ENCODE peak calls at places on chromosomes 3 and 15, in nine cellular contexts. C is ascending aorta; X is suprapubic skin; D is CD8-positive, alpha-beta T cell; T is lower lobe of right lung; R is heart right ventricle; B is effector memory CD4-positive, alpha-beta T cell; U is cardiac muscle cell; Y is right atrium auricular region. I is an unnamed sample. For H3K4me1, the result is how much of the 10 kb centered on the place peaks cover.

GRCh38 chr3:10707089-10707983 is 108.7 kb upstream of the SLC6A11 start:
- DNase-seq in C (no peak), X (no peak), D (no peak), T (no peak), R (no peak), B (no peak), U (peak), Y (no peak), I (no peak)

GRCh38 chr3:21273256-21273999 is 477.6 kb downstream of the ZNF385D start:
- DNase-seq in C (no peak), X (no peak), D (no peak), T (no peak), R (no peak), B (no peak), U (no peak), Y (no peak), I (no peak)

GRCh38 chr3:45343947-45344346 is 44.4 kb upstream of the LARS2 start:
- DNase-seq in C (no peak), X (no peak), D (no peak), T (no peak), R (no peak), B (no peak), U (no peak), Y (no peak), I (no peak)

GRCh38 chr15:36361351-36361870 is 218.0 kb upstream of the CDIN1 start:
- DNase-seq in C (no peak), X (no peak), D (no peak), T (no peak), R (no peak), B (no peak), U (no peak), Y (no peak), I (no peak)

GRCh38 chr3:173660645-173661299 is 263.2 kb downstream of the NLGN1 start:
- DNase-seq in C (no peak), X (no peak), D (no peak), T (no peak), R (no peak), B (no peak), U (no peak), Y (no peak), I (no peak)

GRCh38 chr3:58386966-58387365 is 46.7 kb downstream of the PDHB start:
- DNase-seq in C (no peak), X (no peak), D (no peak), T (no peak), R (peak), B (no peak), U (peak), Y (peak), I (no peak)

GRCh38 chr15:95760508-95760907 is 570.0 kb upstream of the NR2F2 start:
- DNase-seq in C (no peak), X (no peak), D (no peak), T (no peak), R (no peak), B (no peak), U (peak), Y (no peak), I (no peak)

GRCh38 chr3:193872265-193872753 is 263.6 kb upstream of the HES1 start:
- DNase-seq in C (peak), X (no peak), D (no peak), T (no peak), R (no peak), B (no peak), U (no peak), Y (no peak), I (no peak)

GRCh38 chr15:45402955-45403892 is 24.9 kb upstream of the GATM start:
- DNase-seq in C (peak), X (peak), D (peak), T (peak), R (peak), B (no peak), U (peak), Y (no peak), I (peak)

GRCh38 chr15:20351448-20351961 is 190.1 kb downstream of the GOLGA6L6 start:
- DNase-seq in C (no peak), X (peak), D (peak), T (peak), R (no peak), B (no peak), U (no peak), Y (no peak), I (peak)

GRCh38 chr3:139564290-139564861 is 24.8 kb upstream of the RBP1 start:
- DNase-seq in C (no peak), X (no peak), D (no peak), T (no peak), R (no peak), B (no peak), U (peak), Y (no peak), I (no peak)

GRCh38 chr3:66413151-66413751 is 87.6 kb downstream of the LRIG1 start:
- DNase-seq in C (peak), X (no peak), D (no peak), T (no peak), R (no peak), B (no peak), U (no peak), Y (no peak), I (no peak)

GRCh38 chr15:49558924-49559323 is 61.7 kb downstream of the FAM227B start:
- DNase-seq in C (no peak), X (no peak), D (no peak), T (no peak), R (no peak), B (no peak), U (no peak), Y (no peak), I (no peak)

GRCh38 chr15:99452010-99452409 is 113.8 kb upstream of the MEF2A start:
- DNase-seq in C (peak), X (no peak), D (peak), T (no peak), R (peak), B (no peak), U (no peak), Y (peak), I (peak)

GRCh38 chr15:31442203-31443090 is 115.8 kb downstream of the KLF13 start:
- DNase-seq in C (no peak), X (peak), D (no peak), T (no peak), R (no peak), B (no peak), U (no peak), Y (no peak), I (no peak)

GRCh38 chr15:31606942-31607497 is 280.4 kb downstream of the KLF13 start:
- DNase-seq in C (no peak), X (no peak), D (no peak), T (no peak), R (no peak), B (no peak), U (peak), Y (no peak), I (no peak)

DNA sequence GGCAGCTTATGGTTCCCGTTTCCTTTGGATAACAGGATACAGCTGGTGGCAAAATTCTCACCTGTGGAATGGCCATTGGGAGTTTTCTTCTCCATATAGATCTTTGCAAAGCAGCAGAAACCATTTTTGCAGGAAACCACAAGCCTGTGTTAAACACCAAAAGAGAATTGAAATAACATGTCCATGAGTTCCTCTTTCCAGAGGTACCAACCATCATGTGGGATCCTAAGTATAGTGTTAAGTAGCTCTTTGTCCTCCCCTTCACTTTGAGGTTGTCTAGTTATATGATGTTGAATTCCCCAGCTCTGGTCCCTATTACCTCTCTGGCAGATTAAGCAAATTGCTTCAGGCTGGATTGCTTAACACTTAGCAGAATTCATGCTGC is 94.9 kb downstream of the AKAP13 start:
- DNase-seq in C (no peak), X (no peak), D (no peak), T (no peak), R (no peak), B (no peak), U (no peak), Y (no peak), I (no peak)
- H3K4me3 ChIP-seq in C (no peak), X (no peak), D (no peak), T (no peak), R (no peak), B (no peak), U (no peak), Y (no peak), I (no peak)

DNA sequence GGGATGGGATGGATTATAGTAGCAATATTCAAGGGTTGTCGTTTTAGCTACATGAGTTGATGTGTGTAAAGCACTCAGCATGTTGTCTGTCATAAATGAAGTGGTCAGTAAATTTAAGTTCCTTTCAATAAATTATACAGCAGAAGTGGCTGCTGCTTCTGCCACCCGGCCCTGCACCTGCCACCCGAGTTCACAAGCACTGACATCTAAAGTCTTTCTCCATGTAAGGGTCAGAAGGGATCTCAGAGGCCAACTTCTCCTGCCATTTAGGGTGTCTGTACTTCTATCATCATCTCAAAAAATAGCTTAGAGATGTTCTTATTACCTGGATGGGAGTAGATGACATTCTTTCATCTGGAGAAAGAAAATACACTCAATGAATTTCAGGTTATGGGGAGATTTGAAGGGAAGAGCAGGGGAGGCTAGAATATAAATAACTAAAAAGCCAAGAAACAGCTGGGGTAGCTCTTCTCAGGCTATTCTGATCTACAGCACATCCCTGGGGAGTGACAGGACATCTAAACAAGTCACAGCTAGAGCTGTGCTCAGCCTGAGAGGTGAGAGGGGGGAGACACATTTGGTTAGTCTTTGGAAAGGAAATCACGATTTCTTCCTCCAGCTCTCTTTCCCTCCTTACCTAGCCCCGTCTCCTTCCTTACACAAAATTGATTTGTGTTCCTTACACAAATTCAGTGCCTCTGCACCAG is 8.0 kb downstream of the GCSAM start:
- DNase-seq in C (no peak), X (no peak), D (no peak), T (no peak), R (no peak), B (no peak), U (no peak), Y (no peak), I (no peak)
- H3K4me1 ChIP-seq in C (under half), X (under half), D (half or more), T (under half), R (under half), B (under half), U (under half), Y (under half), I (under half)

GRCh38 chr15:64697911-64698369 is 77.4 kb downstream of the RBPMS2 start:
- DNase-seq in C (no peak), X (no peak), D (no peak), T (no peak), R (peak), B (no peak), U (no peak), Y (no peak), I (no peak)
- H3K27ac ChIP-seq in C (peak), X (peak), D (no peak), T (no peak), R (peak), B (peak), U (peak), Y (peak), I (peak)

DNA sequence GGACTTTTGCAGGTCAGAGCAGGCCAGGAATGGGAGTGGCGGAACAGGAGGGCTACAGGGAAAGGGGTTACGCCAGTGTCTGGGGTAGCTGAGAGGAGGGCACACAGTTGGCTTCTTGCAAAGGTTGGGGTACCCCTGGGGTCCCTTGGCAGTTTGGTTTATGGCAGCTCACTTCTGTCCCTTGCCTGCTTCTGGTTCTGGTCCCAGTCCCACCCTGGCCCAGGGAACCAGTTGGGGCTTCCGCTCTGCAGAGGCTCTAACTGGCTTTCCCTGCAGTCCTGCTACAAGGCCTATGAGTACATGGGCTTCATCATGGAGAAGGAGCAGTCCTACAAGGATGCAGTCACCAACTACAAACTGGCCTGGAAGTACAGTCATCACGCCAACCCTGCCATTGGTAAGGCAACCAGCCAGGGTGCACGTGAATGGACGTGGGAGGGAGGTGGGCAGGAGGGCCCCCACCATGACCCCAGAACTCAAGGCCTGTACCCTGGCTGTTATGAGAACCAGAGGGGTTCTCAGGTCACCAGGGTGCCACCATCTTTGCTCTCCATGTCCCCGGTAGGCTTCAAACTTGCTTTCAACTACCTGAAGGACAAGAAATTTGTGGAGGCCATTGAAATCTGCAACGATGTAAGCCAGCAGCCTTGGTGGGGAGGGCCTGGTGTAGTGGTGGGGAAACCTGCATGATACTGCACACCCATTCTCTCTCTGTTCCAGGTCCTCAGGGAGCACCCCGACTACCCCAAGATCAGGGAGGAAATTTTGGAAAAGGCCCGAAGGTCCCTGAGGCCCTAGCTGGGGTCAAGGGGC is 15.2 kb downstream of the CSRNP1 start:
- DNase-seq in C (peak), X (no peak), D (no peak), T (no peak), R (no peak), B (no peak), U (no peak), Y (no peak), I (no peak)
- H3K4me3 ChIP-seq in C (no peak), X (no peak), D (no peak), T (no peak), R (no peak), B (no peak), U (no peak), Y (no peak), I (no peak)

GRCh38 chr3:157608006-157608405 is 104.8 kb upstream of the VEPH1 start:
- DNase-seq in C (no peak), X (no peak), D (no peak), T (no peak), R (no peak), B (no peak), U (no peak), Y (no peak), I (no peak)

GRCh38 chr3:157602424-157602823 is 99.2 kb upstream of the VEPH1 start:
- DNase-seq in C (no peak), X (no peak), D (no peak), T (no peak), R (no peak), B (no peak), U (no peak), Y (no peak), I (no peak)

GRCh38 chr3:157611176-157611575 is 108.0 kb upstream of the VEPH1 start:
- DNase-seq in C (no peak), X (no peak), D (no peak), T (no peak), R (no peak), B (no peak), U (no peak), Y (no peak), I (no peak)

GRCh38 chr3:157605356-157605755 is 102.1 kb upstream of the VEPH1 start:
- DNase-seq in C (no peak), X (no peak), D (no peak), T (no peak), R (no peak), B (no peak), U (no peak), Y (no peak), I (no peak)

GRCh38 chr3:157606392-157607197 is 103.4 kb upstream of the VEPH1 start:
- DNase-seq in C (peak), X (peak), D (peak), T (peak), R (peak), B (no peak), U (peak), Y (peak), I (peak)
- H3K4me1 ChIP-seq in C (under half), X (under half), D (under half), T (under half), R (under half), B (under half), U (under half), Y (under half), I (under half)

GRCh38 chr15:38516636-38517035 is 48.0 kb downstream of the RASGRP1 start:
- DNase-seq in C (no peak), X (no peak), D (no peak), T (no peak), R (no peak), B (no peak), U (no peak), Y (no peak), I (no peak)

GRCh38 chr15:38518084-38518483 is 46.5 kb downstream of the RASGRP1 start:
- DNase-seq in C (no peak), X (no peak), D (no peak), T (no peak), R (no peak), B (no peak), U (no peak), Y (no peak), I (no peak)

GRCh38 chr15:38514601-38515000 is 50.0 kb downstream of the RASGRP1 start:
- DNase-seq in C (no peak), X (no peak), D (no peak), T (no peak), R (no peak), B (no peak), U (no peak), Y (no peak), I (no peak)

GRCh38 chr15:38520035-38520434 is 44.6 kb downstream of the RASGRP1 start:
- DNase-seq in C (no peak), X (no peak), D (no peak), T (no peak), R (no peak), B (no peak), U (no peak), Y (no peak), I (no peak)

DNA sequence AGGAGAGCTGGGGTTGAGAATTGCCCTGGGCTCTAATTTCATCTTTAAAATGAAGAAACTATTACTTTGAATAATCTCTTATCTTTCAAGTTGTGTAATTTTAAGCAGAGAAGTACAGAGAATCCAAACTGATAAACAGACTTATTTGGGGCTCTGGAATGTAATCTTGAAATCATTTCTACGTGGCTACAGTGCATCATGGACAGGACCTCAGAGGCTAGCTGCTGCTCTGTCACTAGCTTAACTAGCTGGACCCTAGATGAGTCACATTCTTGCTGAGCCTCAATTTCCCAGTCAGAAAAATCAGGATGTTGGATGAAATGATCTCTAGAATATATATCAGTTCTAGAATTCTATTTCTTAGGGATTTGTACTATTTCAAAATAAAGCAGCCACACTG is 47.3 kb downstream of the RASGRP1 start:
- DNase-seq in C (no peak), X (no peak), D (no peak), T (no peak), R (no peak), B (no peak), U (no peak), Y (no peak), I (no peak)
- H3K27ac ChIP-seq in C (no peak), X (no peak), D (no peak), T (no peak), R (no peak), B (no peak), U (no peak), Y (no peak), I (no peak)

I was measured in upper lobe of right lung.